ENCODE peak calls at places on chromosome 1, in four cellular contexts. D is cardiac muscle cell, H is NCI-H774, I is sigmoid colon. M is an unnamed sample.

GRCh38 chr1:3707939-3708328 is 44.3 kb upstream of the CCDC27 start:
- DNase-seq in D (no peak), H (no peak), I (no peak), M (no peak)

GRCh38 chr1:119204169-119204568 is 63.7 kb upstream of the WARS2 start:
- DNase-seq in D (no peak), H (no peak), I (no peak), M (no peak)

GRCh38 chr1:18217398-18218043 is 109.9 kb downstream of the IGSF21 start:
- DNase-seq in D (peak), H (no peak), I (no peak), M (peak)

GRCh38 chr1:218616681-218617080 is 271.5 kb downstream of the TGFB2 start:
- DNase-seq in D (peak), H (no peak), I (no peak), M (no peak)

GRCh38 chr1:111882986-111883560 is 106.4 kb downstream of the KCND3 start:
- DNase-seq in D (no peak), H (no peak), I (no peak), M (no peak)

GRCh38 chr1:51559064-51559500 is 40.0 kb upstream of the EPS15 start:
- DNase-seq in D (peak), H (no peak), I (no peak), M (no peak)

GRCh38 chr1:100622037-100622436 is 84.1 kb downstream of the GPR88 start:
- DNase-seq in D (peak), H (no peak), I (no peak), M (no peak)

GRCh38 chr1:165900576-165901380 is 73.4 kb downstream of the UCK2 start:
- DNase-seq in D (peak), H (no peak), I (no peak), M (no peak)

GRCh38 chr1:119347858-119348257 is 20.7 kb upstream of the HAO2 start:
- DNase-seq in D (no peak), H (no peak), I (no peak), M (no peak)

GRCh38 chr1:161427733-161428516 is 60.2 kb upstream of the CFAP126 start:
- DNase-seq in D (peak), H (no peak), I (no peak), M (peak)

GRCh38 chr1:204461331-204462228 is 33.0 kb downstream of the PIK3C2B start:
- DNase-seq in D (peak), H (no peak), I (no peak), M (no peak)

GRCh38 chr1:25476186-25477097 is 45.7 kb downstream of the MACO1 start:
- DNase-seq in D (no peak), H (no peak), I (no peak), M (no peak)

GRCh38 chr1:209646558-209646957 is 5.7 kb downstream of the LAMB3 start:
- DNase-seq in D (peak), H (no peak), I (no peak), M (no peak)

GRCh38 chr1:107943694-107944093 is 21.3 kb downstream of the VAV3 start:
- DNase-seq in D (no peak), H (no peak), I (no peak), M (no peak)

GRCh38 chr1:184425449-184426277 is 38.8 kb downstream of the C1orf21 start:
- DNase-seq in D (no peak), H (no peak), I (no peak), M (no peak)

M was measured in T47D.